ENCODE peak calls at places on chromosomes 13 and 19, in eight cellular contexts. H is HEK293T, O is ascending aorta, J is NCI-H2029 treated with DMSO at 0.1 percent for 48 hours, T is astrocyte of the spinal cord, X is head of caudate nucleus, N is sigmoid colon, S is GF-D8. K is an unnamed sample.

GRCh38 chr19:47186337-47187022 is 44.5 kb downstream of the BBC3 start:
- DNase-seq in X (no peak), J (no peak), T (no peak), O (no peak), H (no peak), N (no peak), S (no peak), K (no peak)

GRCh38 chr13:57633950-57634828 is 2.6 kb downstream of the PCDH17 start:
- DNase-seq in N (peak; percentile 61), X (peak; percentile 50), J (no peak), T (no peak), S (no peak), O (no peak), H (no peak), K (no peak)

GRCh38 chr19:52993342-52994178 is 20.2 kb upstream of the ERVV-1 start:
- DNase-seq in J (peak; percentile 15), T (peak; percentile 79), S (peak; percentile 49), O (peak; percentile 51), H (no peak), N (peak; percentile 88), X (peak; percentile 51), K (peak; percentile 35)

GRCh38 chr13:44516771-44517170 is 59.4 kb downstream of the TSC22D1 start:
- DNase-seq in J (no peak), S (no peak), O (no peak), X (no peak), N (no peak), T (peak; percentile 13), H (no peak), K (no peak)

GRCh38 chr19:53883231-53883661 is 1.2 kb downstream of the PRKCG start:
- DNase-seq in S (no peak), T (no peak), N (no peak), H (no peak), J (no peak), X (peak; percentile 42), O (no peak), K (no peak)

GRCh38 chr13:44421853-44422525 is 48.4 kb downstream of the SERP2 start:
- DNase-seq in J (no peak), O (no peak), N (no peak), H (no peak), S (no peak), T (no peak), X (no peak), K (no peak)

GRCh38 chr19:35545855-35546381 is 492 bp downstream of the TMEM147 start:
- DNase-seq in X (peak; percentile 19), S (no peak), N (peak; percentile 70), J (no peak), H (peak; percentile 50), O (no peak), T (no peak), K (peak; percentile 70)

GRCh38 chr13:75938811-75939525 is 302.8 kb downstream of the LMO7 start:
- DNase-seq in X (no peak), N (no peak), O (no peak), J (no peak), S (no peak), T (peak; percentile 24), H (no peak), K (no peak)

GRCh38 chr19:3210347-3211017 is 14.0 kb upstream of the CELF5 start:
- DNase-seq in O (no peak), S (no peak), H (peak; percentile 76), N (no peak), T (peak; percentile 15), J (no peak), X (peak; percentile 43), K (peak; percentile 65)

GRCh38 chr13:74128171-74128767 is 5.9 kb downstream of the KLF12 start:
- DNase-seq in H (no peak), O (no peak), T (peak; percentile 41), N (no peak), X (no peak), S (no peak), J (no peak), K (no peak)

GRCh38 chr13:98994080-98994479 is 16.2 kb upstream of the DOCK9 start:
- DNase-seq in O (no peak), J (no peak), X (no peak), T (no peak), H (no peak), N (no peak), S (no peak), K (no peak)